ENCODE peak calls at places on chromosomes 1 and 21, in seven cellular contexts. U, Z, L, B, E, A and S are unnamed samples.

GRCh38 chr1:64098856-64099606 is 104.4 kb upstream of the UBE2U start:
- DNase-seq in U (no peak), Z (no peak), L (no peak), B (no peak), E (no peak), A (no peak), S (no peak)

GRCh38 chr1:89347296-89347695 is 16.6 kb upstream of the GBP6 start:
- DNase-seq in U (no peak), Z (no peak), L (no peak), B (no peak), E (no peak), A (no peak), S (no peak)

GRCh38 chr1:110829955-110830553 is 42.9 kb upstream of the CD53 start:
- DNase-seq in U (peak; percentile 9), Z (peak; percentile 48), L (no peak), B (no peak), E (peak; percentile 53), A (no peak), S (no peak)

GRCh38 chr1:158002630-158003408 is 9.4 kb downstream of the KIRREL1 start:
- DNase-seq in U (peak; percentile 68), Z (peak; percentile 74), L (no peak), B (no peak), E (no peak), A (no peak), S (no peak)

GRCh38 chr1:201568859-201569294 is 29.9 kb downstream of the NAV1 start:
- DNase-seq in U (no peak), Z (no peak), L (no peak), B (no peak), E (no peak), A (no peak), S (no peak)

GRCh38 chr1:118339431-118340146 is 154.6 kb upstream of the SPAG17 start:
- DNase-seq in U (no peak), Z (peak; percentile 67), L (no peak), B (no peak), E (no peak), A (no peak), S (no peak)

GRCh38 chr1:16286122-16286521 is 49.1 kb upstream of the CPLANE2 start:
- DNase-seq in U (no peak), Z (peak; percentile 40), L (no peak), B (no peak), E (no peak), A (no peak), S (no peak)

GRCh38 chr1:39898648-39899603 is 2.8 kb downstream of the MYCL start:
- DNase-seq in U (peak; percentile 24), Z (peak; percentile 27), L (peak; percentile 88), B (no peak), E (peak; percentile 72), A (no peak), S (no peak)

GRCh38 chr1:233909195-233909594 is 4.7 kb downstream of the SLC35F3 start:
- DNase-seq in U (no peak), Z (no peak), L (no peak), B (no peak), E (no peak), A (no peak), S (no peak)

GRCh38 chr21:43903451-43904091 is 38.5 kb downstream of the AGPAT3 start:
- DNase-seq in U (no peak), Z (no peak), L (no peak), B (no peak), E (no peak), A (no peak), S (no peak)

GRCh38 chr1:43329995-43330751 is 7.4 kb upstream of the MPL start:
- DNase-seq in U (peak; percentile 49), Z (peak; percentile 86), L (no peak), B (no peak), E (peak; percentile 57), A (no peak), S (no peak)

GRCh38 chr1:19348441-19349198 is 36.5 kb downstream of the SLC66A1 start:
- DNase-seq in U (no peak), Z (no peak), L (no peak), B (no peak), E (no peak), A (no peak), S (no peak)

GRCh38 chr1:227805606-227806197 is 9.8 kb upstream of the PRSS38 start:
- DNase-seq in U (peak; percentile 69), Z (peak; percentile 98), L (no peak), B (no peak), E (no peak), A (no peak), S (no peak)

GRCh38 chr1:207240325-207241095 is 81.0 kb upstream of the CD55 start:
- DNase-seq in U (peak; percentile 41), Z (peak; percentile 32), L (no peak), B (no peak), E (peak; percentile 36), A (no peak), S (no peak)

GRCh38 chr1:16064536-16065196 is 8.8 kb downstream of the FAM131C start:
- DNase-seq in U (no peak), Z (no peak), L (no peak), B (no peak), E (no peak), A (no peak), S (no peak)

GRCh38 chr1:7644906-7645750 is 126.0 kb upstream of the VAMP3 start:
- DNase-seq in U (no peak), Z (no peak), L (peak; percentile 44), B (no peak), E (no peak), A (no peak), S (no peak)

GRCh38 chr1:147292635-147293251 is 50.3 kb downstream of the CHD1L start:
- DNase-seq in U (peak; percentile 76), Z (peak; percentile 98), L (no peak), B (no peak), E (no peak), A (no peak), S (no peak)

GRCh38 chr1:27885620-27886352 is 13.4 kb downstream of the THEMIS2 start:
- DNase-seq in U (no peak), Z (no peak), L (no peak), B (no peak), E (no peak), A (no peak), S (no peak)

GRCh38 chr1:209648931-209649776 is 3.1 kb downstream of the LAMB3 start:
- DNase-seq in U (peak; percentile 85), Z (peak; percentile 92), L (no peak), B (peak; percentile 36), E (peak; percentile 70), A (no peak), S (no peak)

GRCh38 chr1:3056641-3057040 is 12.4 kb upstream of the PRDM16 start:
- DNase-seq in U (no peak), Z (no peak), L (no peak), B (no peak), E (no peak), A (no peak), S (no peak)

GRCh38 chr1:125087691-125088090 is 3902.9 kb downstream of the SRGAP2C start:
- DNase-seq in U (no peak), Z (no peak), L (no peak), B (no peak), E (no peak), A (no peak), S (no peak)

GRCh38 chr1:205504311-205505075 is at the start of gene CDK18:
- DNase-seq in U (peak; percentile 36), Z (no peak), L (peak; percentile 90), B (peak; percentile 15), E (peak; percentile 81), A (peak; percentile 66), S (no peak)

GRCh38 chr21:31283025-31283424 is 61.0 kb downstream of the TIAM1 start:
- DNase-seq in U (no peak), Z (no peak), L (no peak), B (no peak), E (no peak), A (peak; percentile 68), S (no peak)

GRCh38 chr1:185284533-185285244 is 32.4 kb downstream of the IVNS1ABP start:
- DNase-seq in U (peak; percentile 22), Z (no peak), L (no peak), B (no peak), E (peak; percentile 35), A (no peak), S (no peak)

GRCh38 chr1:155910621-155911121 is 478 bp downstream of the RIT1 start:
- DNase-seq in U (peak; percentile 63), Z (peak; percentile 71), L (no peak), B (no peak), E (peak; percentile 56), A (no peak), S (no peak)

GRCh38 chr1:85584923-85585322 is 4.4 kb downstream of the CCN1 start:
- DNase-seq in U (no peak), Z (peak; percentile 45), L (no peak), B (no peak), E (no peak), A (no peak), S (no peak)
- H3K9me3 ChIP-seq in U (no peaks in the 10 kb centered on the region), Z (no peaks in the 10 kb centered on the region), L (no peaks in the 10 kb centered on the region), B (no peaks in the 10 kb centered on the region), E (no peaks in the 10 kb centered on the region), A (no peaks in the 10 kb centered on the region), S (no peaks in the 10 kb centered on the region)

GRCh38 chr1:11505591-11506538 is 26.9 kb downstream of the DISP3 start:
- DNase-seq in U (no peak), Z (no peak), L (no peak), B (no peak), E (no peak), A (no peak), S (no peak)
- H3K9me3 ChIP-seq in U (peaks cover 82% of the 10 kb centered on the region), Z (peaks cover 7% of the 10 kb centered on the region), L (no peaks in the 10 kb centered on the region), B (no peaks in the 10 kb centered on the region), E (peaks cover 23% of the 10 kb centered on the region), A (peaks cover 19% of the 10 kb centered on the region), S (no peaks in the 10 kb centered on the region)

DNA sequence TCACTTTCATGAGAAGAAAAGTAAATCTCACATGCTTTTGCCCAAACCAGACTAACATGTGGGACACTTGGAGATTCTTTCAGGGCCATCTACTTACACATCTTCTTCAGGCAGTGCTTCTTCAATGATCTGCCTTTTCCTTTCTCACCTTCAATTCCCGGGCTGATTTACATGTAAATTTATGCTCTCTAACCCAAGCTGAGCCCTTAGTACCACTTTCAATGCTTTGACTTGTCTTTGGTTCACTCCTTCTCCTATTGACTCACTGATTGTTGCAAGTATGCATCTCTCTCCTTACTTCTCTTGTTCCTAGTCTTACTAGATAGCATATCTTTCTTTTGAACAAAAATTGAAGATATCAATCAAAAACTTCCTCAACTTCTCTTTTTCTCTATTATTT is 154.2 kb upstream of the DEPDC1 start:
- DNase-seq in U (no peak), Z (no peak), L (no peak), B (no peak), E (no peak), A (no peak), S (no peak)
- H3K9me3 ChIP-seq in U (peaks cover 4% of the 10 kb centered on the region), Z (no peaks in the 10 kb centered on the region), L (no peaks in the 10 kb centered on the region), B (no peaks in the 10 kb centered on the region), E (no peaks in the 10 kb centered on the region), A (no peaks in the 10 kb centered on the region), S (no peaks in the 10 kb centered on the region)

DNA sequence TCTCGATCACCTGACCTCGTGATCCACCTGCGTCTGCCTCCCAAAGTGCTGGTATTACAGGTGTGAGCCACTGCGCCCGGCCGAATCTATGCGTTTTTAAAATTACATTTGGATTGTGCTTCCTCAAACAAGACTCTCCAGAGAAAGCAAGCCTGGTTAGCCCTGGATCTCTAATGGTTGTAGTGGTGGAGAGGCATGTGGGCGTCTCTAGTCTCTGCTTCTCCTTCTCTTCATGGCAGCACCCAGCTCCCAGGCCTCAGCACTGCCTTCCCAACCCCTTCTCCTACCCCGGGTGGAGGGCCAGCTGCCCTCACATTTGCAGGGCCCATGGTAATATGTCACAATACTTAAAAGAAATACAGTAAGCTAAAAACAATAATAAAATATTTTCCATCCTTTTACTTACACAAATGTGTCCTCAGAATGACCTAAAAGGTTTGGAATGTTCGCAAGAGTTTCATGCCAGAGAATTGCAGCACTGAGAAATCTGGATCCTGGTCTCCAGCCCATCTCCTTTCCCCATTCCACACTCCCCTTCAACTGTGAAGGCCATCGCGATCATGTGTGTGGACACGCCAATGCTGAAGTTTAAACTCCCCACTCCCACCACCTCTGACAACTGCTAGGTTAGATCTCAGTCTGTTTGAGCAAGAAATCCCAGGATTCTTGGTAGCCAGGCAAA is 7.0 kb downstream of the OR14I1 start:
- DNase-seq in U (peak; percentile 45), Z (peak; percentile 49), L (no peak), B (no peak), E (no peak), A (no peak), S (no peak)
- H3K9me3 ChIP-seq in U (no peaks in the 10 kb centered on the region), Z (no peaks in the 10 kb centered on the region), L (no peaks in the 10 kb centered on the region), B (no peaks in the 10 kb centered on the region), E (no peaks in the 10 kb centered on the region), A (no peaks in the 10 kb centered on the region), S (no peaks in the 10 kb centered on the region)